ENCODE peak calls at places on chromosomes 2 and 18, in four cellular contexts. Q is NCI-H1417, L is dermis blood vessel endothelial cell, N is A549. Y is an unnamed sample.

GRCh38 chr2:12440731-12441130 is 276.0 kb upstream of the TRIB2 start:
- DNase-seq in Q (no peak), L (no peak), N (no peak), Y (no peak)

GRCh38 chr2:143284087-143284675 is 155.0 kb downstream of the ARHGAP15 start:
- DNase-seq in N (peak; percentile 5), Q (no peak), L (peak; percentile 62), Y (peak; percentile 52)

GRCh38 chr2:44189104-44189503 is 20.4 kb downstream of the PPM1B start:
- DNase-seq in Q (no peak), L (no peak), N (no peak), Y (no peak)

GRCh38 chr2:168565112-168565511 is 109.0 kb downstream of the CERS6 start:
- DNase-seq in Q (no peak), N (no peak), L (peak; percentile 21), Y (peak; percentile 90)

GRCh38 chr2:190838492-190838910 is 42.1 kb upstream of the GLS start:
- DNase-seq in Q (no peak), L (no peak), N (no peak), Y (no peak)

GRCh38 chr2:189142893-189143759 is 36.4 kb downstream of the COL5A2 start:
- DNase-seq in Q (no peak), L (peak; percentile 68), N (peak; percentile 31), Y (peak; percentile 42)

GRCh38 chr2:1940660-1941059 is 196.3 kb upstream of the PXDN start:
- DNase-seq in L (no peak), Q (peak; percentile 56), N (no peak), Y (no peak)

GRCh38 chr2:133123912-133124311 is 444.4 kb downstream of the NCKAP5 start:
- DNase-seq in L (no peak), Q (no peak), N (no peak), Y (no peak)

GRCh38 chr2:120305296-120305695 is 40.6 kb upstream of the INHBB start:
- DNase-seq in Q (peak; percentile 27), L (peak; percentile 41), N (peak; percentile 30), Y (peak; percentile 24)

GRCh38 chr2:12397861-12398260 is 318.9 kb upstream of the TRIB2 start:
- DNase-seq in L (peak; percentile 22), Q (no peak), N (no peak), Y (peak; percentile 31)

GRCh38 chr2:6685447-6685846 is 180.3 kb downstream of the CMPK2 start:
- DNase-seq in Q (no peak), N (no peak), L (no peak), Y (no peak)

GRCh38 chr2:121791801-121792221 is 36.4 kb downstream of the TSN start:
- DNase-seq in N (no peak), Q (no peak), L (peak; percentile 64), Y (no peak)

GRCh38 chr2:197828464-197829135 is 24.2 kb downstream of the PLCL1 start:
- DNase-seq in L (peak; percentile 77), Q (peak; percentile 45), N (no peak), Y (peak; percentile 88)

GRCh38 chr18:48835119-48835518 is 115.6 kb downstream of the SMAD7 start:
- DNase-seq in L (no peak), Q (no peak), N (no peak), Y (no peak)

Y was measured in lung microvascular endothelial cell.